ENCODE peak calls at places on chromosomes 2 and 18, in six cellular contexts. K is aorta, U is stomach, G is right cardiac atrium, V is Karpas-422, R is right lobe of liver. X is an unnamed sample. For H3K27me3, the result is how much of the 10 kb centered on the place peaks cover.

GRCh38 chr2:122530812-122531211 is 775.4 kb downstream of the TSN start:
- DNase-seq in K (no peak), G (no peak), R (no peak), V (no peak), U (no peak), X (no peak)

GRCh38 chr2:24881623-24882022 is 38.4 kb downstream of the ADCY3 start:
- DNase-seq in R (no peak), U (no peak), K (no peak), V (no peak), G (no peak), X (no peak)

GRCh38 chr18:25230658-25231326 is 121.2 kb downstream of the ZNF521 start:
- DNase-seq in G (peak), U (peak), K (peak), V (no peak), R (peak), X (peak)

GRCh38 chr18:10194592-10194991 is 259.8 kb upstream of the APCDD1 start:
- DNase-seq in R (no peak), U (no peak), V (peak), G (peak), K (no peak), X (no peak)

GRCh38 chr2:112229365-112229764 is 25.5 kb downstream of the ZC3H8 start:
- DNase-seq in G (no peak), K (no peak), V (no peak), U (no peak), R (no peak), X (no peak)

GRCh38 chr2:233845301-233846060 is 8.9 kb downstream of the HJURP start:
- DNase-seq in U (no peak), R (no peak), G (no peak), K (peak), V (no peak), X (peak)

GRCh38 chr18:43650423-43650822 is 373.1 kb upstream of the SYT4 start:
- DNase-seq in K (no peak), V (no peak), U (no peak), R (no peak), G (no peak), X (no peak)

GRCh38 chr2:71939588-71940535 is 207.8 kb downstream of the CYP26B1 start:
- DNase-seq in V (no peak), K (no peak), G (peak), U (no peak), R (peak), X (no peak)

GRCh38 chr2:216536725-216537124 is 38.1 kb downstream of the RPL37A start:
- DNase-seq in V (no peak), G (peak), R (no peak), U (no peak), K (no peak), X (peak)

GRCh38 chr2:203002054-203002821 is 12.4 kb upstream of the NBEAL1 start:
- DNase-seq in R (no peak), U (no peak), K (no peak), V (no peak), G (no peak), X (no peak)

GRCh38 chr2:156088598-156088997 is 243.9 kb downstream of the NR4A2 start:
- DNase-seq in R (no peak), U (no peak), K (no peak), G (no peak), V (no peak), X (no peak)

GRCh38 chr2:182854405-182855105 is 11.9 kb downstream of the FRZB start:
- DNase-seq in G (no peak), K (no peak), R (no peak), U (no peak), V (no peak), X (no peak)

GRCh38 chr2:23578964-23579671 is 194.1 kb downstream of the KLHL29 start:
- DNase-seq in K (no peak), R (no peak), G (no peak), U (no peak), V (no peak), X (no peak)

GRCh38 chr2:63127594-63127993 is 77.0 kb downstream of the OTX1 start:
- DNase-seq in U (no peak), R (no peak), G (no peak), K (no peak), V (no peak), X (no peak)

GRCh38 chr2:64421199-64421598 is 32.8 kb upstream of the LGALSL start:
- DNase-seq in V (no peak), K (no peak), U (no peak), G (no peak), R (no peak), X (no peak)

GRCh38 chr18:24609249-24609648 is 148.8 kb downstream of the HRH4 start:
- DNase-seq in K (no peak), V (no peak), G (no peak), R (no peak), U (no peak), X (no peak)

GRCh38 chr2:3598912-3599854 is 4.3 kb downstream of the COLEC11 start:
- DNase-seq in V (no peak), U (no peak), R (no peak), G (no peak), K (peak), X (no peak)

GRCh38 chr18:55322176-55322735 is 265.7 kb downstream of the TCF4 start:
- DNase-seq in R (peak), U (peak), V (peak), K (peak), G (peak), X (peak)

GRCh38 chr2:133986881-133987793 is 266.7 kb upstream of the MGAT5 start:
- DNase-seq in G (no peak), R (no peak), K (no peak), V (no peak), U (no peak), X (no peak)

GRCh38 chr2:159617651-159618050 is 1.3 kb upstream of the BAZ2B start:
- DNase-seq in V (no peak), U (no peak), G (no peak), R (peak), K (no peak), X (peak)

GRCh38 chr2:44100351-44100750 is 68.3 kb upstream of the PPM1B start:
- DNase-seq in V (no peak), G (peak), R (no peak), K (peak), U (peak), X (peak)

DNA sequence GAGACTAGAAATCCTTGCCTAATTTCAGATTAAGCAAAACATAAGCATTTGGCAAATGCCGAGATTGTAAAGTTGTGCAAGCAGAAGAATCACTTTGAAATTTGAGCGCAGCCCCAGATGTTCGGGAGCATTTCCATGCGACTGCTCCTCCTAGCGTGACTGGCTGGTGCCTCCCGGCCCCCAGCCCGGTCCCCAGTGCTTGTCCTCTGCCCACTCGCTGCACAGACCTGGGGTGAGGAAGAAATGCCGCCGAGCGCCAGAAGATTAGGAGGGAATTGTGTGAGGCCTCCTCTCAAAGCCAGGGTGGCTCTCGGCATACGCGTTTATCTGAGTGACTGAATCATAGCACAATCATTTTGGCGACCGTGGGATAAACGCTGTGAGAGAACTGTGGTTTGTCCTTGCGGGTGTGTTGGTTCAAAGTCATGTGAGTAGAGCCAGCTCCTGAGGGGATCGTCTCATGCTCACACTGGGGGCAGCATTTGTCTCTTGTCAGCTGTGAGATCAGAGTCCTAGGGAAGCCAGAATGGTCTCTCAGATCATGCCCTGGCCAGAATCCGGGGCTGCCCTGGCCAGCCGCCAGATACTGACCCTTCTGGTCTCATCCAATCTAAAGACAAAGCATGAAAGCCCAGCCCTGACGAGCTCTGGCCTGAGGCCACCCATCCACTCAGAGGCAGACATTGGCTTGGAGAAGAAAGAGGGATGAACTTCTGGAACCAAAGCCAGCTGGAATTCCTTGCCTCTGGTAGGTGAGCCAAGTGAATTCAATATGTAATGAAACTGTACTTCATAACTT is 189.3 kb downstream of the SH3RF3 start:
- DNase-seq in G (peak), K (peak), V (no peak), U (peak), R (no peak), X (peak)
- H3K4me3 ChIP-seq in G (no peak), K (no peak), V (no peak), U (no peak), R (no peak), X (no peak)

DNA sequence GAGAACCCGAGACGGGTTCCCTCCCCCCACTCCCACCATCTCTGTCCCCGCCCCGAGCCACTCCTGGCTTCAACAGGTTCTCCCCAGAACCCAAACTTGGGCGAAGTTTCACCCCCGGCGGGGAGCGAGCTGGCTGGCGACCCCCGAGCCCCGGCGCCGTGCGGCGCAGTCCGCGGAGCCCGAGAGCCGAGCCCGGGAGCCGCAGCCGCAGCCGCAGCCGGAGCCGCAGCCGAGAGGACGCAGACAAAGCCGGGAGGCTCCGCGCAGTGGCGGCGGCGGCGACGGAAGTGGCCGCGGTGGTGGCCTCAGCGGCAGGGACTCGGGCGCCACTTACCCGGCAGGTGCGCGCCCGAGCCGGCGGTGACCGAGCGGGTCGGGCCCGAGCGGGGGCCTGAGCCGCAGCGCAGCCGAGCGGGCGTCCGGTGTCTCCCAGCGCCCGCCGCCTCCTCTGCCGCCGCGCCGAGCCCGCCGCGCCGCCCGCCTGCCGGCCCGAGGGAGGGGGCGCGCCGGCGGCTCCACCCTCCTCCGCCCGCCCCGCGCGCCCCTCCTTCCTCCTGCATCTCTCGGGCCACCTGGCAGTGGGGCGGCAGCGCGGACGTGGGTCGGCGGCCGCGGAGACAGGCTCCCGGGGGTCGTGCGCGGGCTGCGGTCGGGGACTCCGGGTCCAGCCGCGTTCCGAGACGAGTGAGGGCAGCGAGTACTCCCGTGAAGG is at the start of gene ECEL1:
- DNase-seq in K (peak), R (no peak), V (no peak), U (no peak), G (peak), X (no peak)
- H3K27me3 ChIP-seq in K (under half), R (under half), V (under half), U (under half), G (under half), X (under half)

GRCh38 chr2:239370403-239370802 is 30.4 kb downstream of the HDAC4 start:
- DNase-seq in K (peak), R (no peak), V (no peak), G (no peak), U (no peak), X (no peak)
- H3K4me3 ChIP-seq in K (no peak), R (no peak), V (no peak), G (no peak), U (no peak), X (no peak)

GRCh38 chr18:79574938-79575525 is 104.6 kb upstream of the CTDP1 start:
- DNase-seq in K (peak), U (no peak), G (peak), R (peak), V (no peak), X (no peak)
- H3K27me3 ChIP-seq in K (under half), U (under half), G (under half), R (under half), V (under half), X (under half)

GRCh38 chr2:120433816-120434290 is 87.9 kb downstream of the INHBB start:
- DNase-seq in U (no peak), K (no peak), R (no peak), G (no peak), V (no peak), X (peak)

GRCh38 chr2:120432293-120432975 is 86.5 kb downstream of the INHBB start:
- DNase-seq in V (no peak), U (no peak), G (no peak), K (no peak), R (no peak), X (no peak)

GRCh38 chr2:120431386-120432292 is 85.7 kb downstream of the INHBB start:
- DNase-seq in R (no peak), K (no peak), U (no peak), G (no peak), V (no peak), X (no peak)

GRCh38 chr2:120434487-120434886 is 88.6 kb downstream of the INHBB start:
- DNase-seq in K (no peak), G (no peak), U (no peak), V (no peak), R (no peak), X (peak)

DNA sequence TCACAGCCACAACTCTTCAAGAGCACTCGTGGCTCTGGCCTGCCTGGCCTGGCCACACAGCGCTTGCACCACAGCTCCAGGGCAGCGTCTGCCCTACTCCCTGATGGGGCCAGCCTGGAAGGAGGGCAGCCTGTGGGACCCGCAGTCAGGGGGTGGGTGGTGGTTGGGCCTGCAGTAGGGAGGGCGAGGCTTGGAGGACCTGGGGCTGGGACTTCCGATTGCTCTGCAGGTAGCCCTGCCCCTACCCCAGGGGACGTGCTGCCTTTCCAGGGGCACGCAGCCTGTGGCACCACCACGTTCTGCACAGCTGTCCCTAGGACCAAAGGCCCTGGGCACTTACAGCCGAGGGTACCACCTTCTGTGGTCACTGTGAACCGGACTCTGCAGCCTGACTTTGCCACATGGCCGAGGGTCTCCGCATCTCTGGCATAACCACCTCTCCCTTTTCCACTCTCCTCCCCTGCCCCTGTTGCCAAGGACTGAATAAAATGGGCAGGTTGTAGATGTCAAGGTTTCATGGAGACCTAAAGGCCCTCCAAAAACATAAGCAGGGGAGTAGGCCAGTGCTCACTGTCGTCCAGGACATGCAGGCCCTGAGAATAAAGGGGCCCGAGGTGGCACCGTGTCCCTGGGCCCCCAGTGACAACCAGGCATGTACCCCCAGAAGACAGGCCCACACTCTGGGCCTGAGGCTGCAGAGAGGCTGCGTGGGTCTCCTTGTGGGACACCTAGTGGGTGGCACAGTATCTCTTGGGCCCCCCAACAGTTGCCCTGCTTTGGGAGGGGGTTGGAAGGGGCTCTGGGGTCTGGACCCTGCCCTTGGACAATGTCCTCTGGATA is 87.3 kb downstream of the INHBB start:
- DNase-seq in R (no peak), V (no peak), G (no peak), U (no peak), K (no peak), X (no peak)
- H3K4me3 ChIP-seq in R (no peak), V (no peak), G (no peak), U (no peak), K (no peak), X (no peak)

GRCh38 chr2:10924441-10924840 is 12.7 kb downstream of the KCNF1 start:
- DNase-seq in R (no peak), K (peak), G (no peak), V (no peak), U (no peak), X (no peak)
- H3K27me3 ChIP-seq in R (under half), K (under half), G (under half), V (under half), U (under half), X (under half)

GRCh38 chr2:21155365-21156136 is 31.8 kb downstream of the TDRD15 start:
- DNase-seq in G (no peak), V (no peak), U (no peak), K (no peak), R (no peak), X (no peak)
- H3K4me3 ChIP-seq in G (no peak), V (no peak), U (no peak), K (no peak), R (no peak), X (no peak)

DNA sequence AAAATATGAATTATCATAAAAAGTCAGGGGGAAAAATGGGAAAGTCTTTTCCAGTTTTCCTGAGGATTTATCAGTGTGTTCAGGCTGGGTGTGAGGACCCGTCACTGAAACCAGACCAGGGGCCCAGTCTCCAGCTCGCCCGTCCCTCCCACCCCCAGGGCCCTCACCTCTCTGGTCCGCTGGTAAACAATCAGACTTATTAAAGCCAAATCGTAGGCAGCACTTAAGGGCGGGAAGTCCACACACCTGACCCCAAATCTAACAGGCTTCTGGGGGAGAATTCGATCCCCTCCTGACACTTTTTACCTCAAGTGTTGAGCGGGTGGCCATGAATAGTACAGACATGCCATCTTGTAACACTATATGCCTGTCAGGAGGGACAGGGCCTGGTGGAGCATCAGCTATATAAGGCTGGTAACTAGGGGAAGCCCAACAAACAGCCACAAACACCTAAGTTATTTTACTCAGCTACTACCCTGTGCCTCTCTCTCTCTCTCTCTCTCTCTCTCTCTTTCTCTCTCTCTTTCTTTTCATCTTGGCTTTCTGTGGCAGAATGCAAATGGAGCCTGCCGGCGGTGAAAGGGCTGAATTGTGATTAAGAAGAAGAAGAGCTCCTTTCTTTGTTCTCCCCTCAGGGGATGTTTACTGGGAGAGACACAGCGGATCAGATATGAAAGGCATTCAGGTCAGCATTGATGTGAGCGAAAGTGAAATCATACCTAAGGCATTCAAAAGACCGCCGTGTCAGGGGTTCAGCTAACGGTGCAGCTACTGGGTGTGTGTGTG is 9.5 kb downstream of the ZEB2 start:
- DNase-seq in G (peak), K (no peak), R (no peak), V (no peak), U (no peak), X (no peak)
- H3K27me3 ChIP-seq in G (under half), K (under half), R (under half), V (under half), U (under half), X (under half)

DNA sequence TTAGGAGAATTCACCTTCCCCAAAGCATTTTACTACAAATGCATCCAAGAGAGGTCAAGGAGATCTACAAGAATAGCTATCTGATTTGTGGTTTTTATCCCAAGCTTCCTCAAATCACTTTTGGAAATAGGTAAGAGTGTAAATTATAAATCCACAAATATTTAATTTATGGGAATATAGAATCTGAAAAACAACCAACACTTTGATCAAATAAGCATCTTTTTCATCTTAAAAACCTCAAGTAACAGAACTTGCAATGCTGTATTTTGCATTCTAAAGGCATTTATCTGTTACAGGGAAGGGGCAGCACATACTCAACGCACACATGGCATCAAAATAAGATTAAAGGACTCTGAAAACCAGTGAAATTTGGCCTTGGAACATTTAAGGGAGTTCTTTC is 1.9 kb downstream of the ZNF385B start:
- DNase-seq in V (no peak), R (no peak), U (no peak), K (no peak), G (no peak), X (no peak)
- H3K4me3 ChIP-seq in V (no peak), R (no peak), U (no peak), K (no peak), G (peak), X (no peak)

GRCh38 chr18:22172594-22173049 is 3.2 kb downstream of the GATA6 start:
- DNase-seq in U (no peak), V (no peak), G (peak), R (no peak), K (no peak), X (peak)
- H3K27me3 ChIP-seq in U (half or more), V (under half), G (under half), R (under half), K (under half), X (under half)